ENCODE peak calls at places on chromosome 7, in ten cellular contexts. H is activated CD4-positive, alpha-beta T cell treated with anti-CD3 and anti-CD28 coated beads, Interleukin-2, amount 50 U/mL, for 24 hours; O is NCI-H1092; U is HuH-7.5; N is ELF-1; I is IMR-90; Q is germinal center; K is T-helper 9 cell; J is stimulated activated naive CD8-positive, alpha-beta T cell treated with anti-CD3 and anti-CD28 coated beads, Interleukin-15, amount 100 ng/mL, for 72 hours; Y is T-helper 1 cell. F is an unnamed sample.

GRCh38 chr7:1678571-1679325 is 8.7 kb downstream of the ELFN1 start:
- DNase-seq in H (no peak), O (no peak), U (no peak), N (no peak), I (no peak), Q (no peak), K (no peak), J (no peak), Y (no peak), F (no peak)

GRCh38 chr7:21543528-21544302 is 876 bp downstream of the DNAH11 start:
- DNase-seq in H (no peak), O (peak; percentile 35), U (no peak), N (peak; percentile 70), I (no peak), Q (no peak), K (no peak), J (peak; percentile 7), Y (no peak), F (no peak)

GRCh38 chr7:158973440-158973839 is 117.1 kb downstream of the DYNC2I1 start:
- DNase-seq in H (no peak), O (peak; percentile 69), U (peak; percentile 39), N (peak; percentile 87), I (no peak), Q (peak; percentile 50), K (peak; percentile 38), J (peak; percentile 38), Y (no peak), F (no peak)

GRCh38 chr7:41709621-41710020 is 6.7 kb upstream of the INHBA start:
- DNase-seq in H (no peak), O (no peak), U (no peak), N (no peak), I (peak; percentile 99), Q (no peak), K (no peak), J (no peak), Y (no peak), F (no peak)

GRCh38 chr7:118087121-118087520 is 96.8 kb upstream of the LSM8 start:
- DNase-seq in H (no peak), O (no peak), U (no peak), N (no peak), I (no peak), Q (no peak), K (no peak), J (no peak), Y (no peak), F (no peak)

GRCh38 chr7:80440908-80441307 is 71.0 kb downstream of the GNAT3 start:
- DNase-seq in H (no peak), O (no peak), U (no peak), N (no peak), I (peak; percentile 62), Q (no peak), K (no peak), J (no peak), Y (no peak), F (no peak)

GRCh38 chr7:22564511-22565045 is 64.6 kb upstream of the STEAP1B start:
- DNase-seq in H (no peak), O (no peak), U (no peak), N (peak; percentile 65), I (peak; percentile 88), Q (no peak), K (no peak), J (no peak), Y (no peak), F (no peak)

GRCh38 chr7:10128748-10129147 is 844.9 kb upstream of the PHF14 start:
- DNase-seq in H (no peak), O (no peak), U (no peak), N (no peak), I (no peak), Q (no peak), K (no peak), J (no peak), Y (no peak), F (no peak)

GRCh38 chr7:139909379-139910050 is 80.5 kb downstream of the TBXAS1 start:
- DNase-seq in H (no peak), O (no peak), U (no peak), N (no peak), I (peak; percentile 77), Q (no peak), K (no peak), J (no peak), Y (no peak), F (peak; percentile 72)

F was measured in NCI-H1417 treated with DMSO at 0.1 percent for 48 hours.